ENCODE peak calls at places on chromosomes 11 and 22, in four cellular contexts. One of them, this sample, is unnamed.
A peak's percentile ranks its signal among the peaks of the same experiment; 100 is the strongest.

GRCh38 chr11:111960916-111961315 is 23.8 kb downstream of the DIXDC1 start:
- DNase-seq in GM12878: no peak
- DNase-seq in K562: no peak
- DNase-seq in HepG2: no peak
- DNase-seq in this sample: no peak

GRCh38 chr11:108902027-108902469 is 237.2 kb downstream of the DDX10 start:
- DNase-seq in GM12878: no peak
- DNase-seq in K562: no peak
- DNase-seq in HepG2: peak; percentile 10
- DNase-seq in this sample: peak; percentile 27

GRCh38 chr22:41818011-41818410 is 14.9 kb upstream of the SREBF2 start:
- DNase-seq in GM12878: no peak
- DNase-seq in K562: no peak
- DNase-seq in HepG2: no peak
- DNase-seq in this sample: no peak

GRCh38 chr11:20337526-20338154 is 25.9 kb upstream of the HTATIP2 start:
- DNase-seq in GM12878: no peak
- DNase-seq in K562: no peak
- DNase-seq in HepG2: peak; percentile 18
- DNase-seq in this sample: peak; percentile 38

GRCh38 chr11:105524286-105524685 is 85.6 kb upstream of the GRIA4 start:
- DNase-seq in GM12878: no peak
- DNase-seq in K562: no peak
- DNase-seq in HepG2: no peak
- DNase-seq in this sample: no peak

GRCh38 chr11:2742611-2743426 is 43.0 kb upstream of the KCNQ1OT1 start:
- DNase-seq in GM12878: no peak
- DNase-seq in K562: no peak
- DNase-seq in HepG2: no peak
- DNase-seq in this sample: no peak

GRCh38 chr11:129374993-129375721 is 491 bp upstream of the BARX2 start:
- DNase-seq in GM12878: no peak
- DNase-seq in K562: no peak
- DNase-seq in HepG2: no peak
- DNase-seq in this sample: peak; percentile 26

GRCh38 chr11:1085440-1086170 is 10.9 kb downstream of the MUC2 start:
- DNase-seq in GM12878: no peak
- DNase-seq in K562: no peak
- DNase-seq in HepG2: no peak
- DNase-seq in this sample: no peak

GRCh38 chr22:41856484-41856883 is 23.6 kb downstream of the SREBF2 start:
- DNase-seq in GM12878: no peak
- DNase-seq in K562: no peak
- DNase-seq in HepG2: no peak
- DNase-seq in this sample: no peak

GRCh38 chr22:45317551-45318167 is 7.9 kb downstream of the FAM118A start:
- DNase-seq in GM12878: no peak
- DNase-seq in K562: no peak
- DNase-seq in HepG2: no peak
- DNase-seq in this sample: no peak

GRCh38 chr22:23781533-23781932 is 5.2 kb upstream of the SMARCB1 start:
- DNase-seq in GM12878: no peak
- DNase-seq in K562: peak; percentile 37
- DNase-seq in HepG2: no peak
- DNase-seq in this sample: peak; percentile 37

GRCh38 chr11:99911116-99911515 is 776.0 kb upstream of the ARHGAP42 start:
- DNase-seq in GM12878: no peak
- DNase-seq in K562: no peak
- DNase-seq in HepG2: no peak
- DNase-seq in this sample: no peak

GRCh38 chr11:59667812-59668187 is 1.0 kb downstream of the PATL1 start:
- DNase-seq in GM12878: no peak
- DNase-seq in K562: no peak
- DNase-seq in HepG2: peak; percentile 3
- DNase-seq in this sample: no peak

GRCh38 chr22:21078916-21079315 is 33.2 kb downstream of the LRRC74B start:
- DNase-seq in GM12878: no peak
- DNase-seq in K562: peak; percentile 42
- DNase-seq in HepG2: no peak
- DNase-seq in this sample: no peak

GRCh38 chr11:15258433-15259350 is 144.0 kb downstream of the INSC start:
- DNase-seq in GM12878: no peak
- DNase-seq in K562: no peak
- DNase-seq in HepG2: peak; percentile 62
- DNase-seq in this sample: peak; percentile 62

GRCh38 chr11:3904228-3904627 is 48.8 kb downstream of the STIM1 start:
- DNase-seq in GM12878: no peak
- DNase-seq in K562: no peak
- DNase-seq in HepG2: no peak
- DNase-seq in this sample: no peak

GRCh38 chr22:27857441-27857840 is 55.9 kb upstream of the MN1 start:
- DNase-seq in GM12878: no peak
- DNase-seq in K562: no peak
- DNase-seq in HepG2: no peak
- DNase-seq in this sample: no peak
- TF ChIP-seq POLR2AphosphoS2 in GM12878: no peak
- TF ChIP-seq POLR2AphosphoS2 in K562: no peak
- TF ChIP-seq POLR2AphosphoS2 in HepG2: no peak
- TF ChIP-seq POLR2AphosphoS2 in this sample: no peak

DNA sequence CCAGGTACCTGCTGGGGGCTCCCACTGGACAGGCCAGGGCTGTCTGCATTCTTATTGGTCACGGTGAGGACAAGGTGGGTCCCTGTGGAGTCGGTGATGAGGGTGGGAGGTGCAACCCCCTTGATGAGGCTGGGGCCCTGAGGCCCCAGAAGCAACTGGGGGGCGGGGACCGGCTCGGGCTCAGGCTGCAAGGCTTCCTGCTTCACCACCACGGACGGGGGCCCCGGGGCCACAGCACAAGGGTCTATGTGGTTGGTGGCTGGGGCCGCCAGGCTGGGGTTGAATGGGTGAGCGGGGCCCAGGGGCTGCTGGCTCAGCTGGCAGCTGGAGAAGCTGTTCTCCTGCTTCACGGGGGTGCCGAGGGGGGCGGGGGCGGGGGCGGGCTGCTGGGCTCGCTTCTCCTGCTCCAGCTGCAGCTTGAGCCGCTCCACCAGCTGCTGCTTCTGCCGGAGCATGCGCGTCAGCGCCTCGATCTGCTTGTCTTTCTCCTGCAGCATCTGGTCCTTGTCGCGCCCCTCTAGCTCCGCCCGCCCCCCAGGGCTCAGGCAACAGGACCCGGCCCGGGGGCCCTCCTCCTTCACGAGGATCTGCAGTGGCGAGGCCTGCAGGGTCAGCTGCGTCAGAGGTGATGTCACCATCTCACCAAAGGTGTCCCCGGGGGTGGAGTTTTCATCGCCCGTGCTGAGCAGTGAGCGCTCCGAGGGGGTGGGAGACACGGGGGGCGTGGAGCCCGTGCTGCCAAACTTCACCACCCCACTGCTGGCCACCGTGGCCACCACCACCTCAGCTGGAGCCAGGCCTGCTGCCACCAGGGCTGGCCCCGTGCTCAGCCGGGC is 48.2 kb downstream of the SGSM3 start:
- DNase-seq in GM12878: no peak
- DNase-seq in K562: peak; percentile 19
- DNase-seq in HepG2: no peak
- DNase-seq in this sample: no peak
- TF ChIP-seq POLR2A in GM12878: no peak
- TF ChIP-seq POLR2A in K562: no peak
- TF ChIP-seq POLR2A in HepG2: no peak
- TF ChIP-seq POLR2A in this sample: no peak

DNA sequence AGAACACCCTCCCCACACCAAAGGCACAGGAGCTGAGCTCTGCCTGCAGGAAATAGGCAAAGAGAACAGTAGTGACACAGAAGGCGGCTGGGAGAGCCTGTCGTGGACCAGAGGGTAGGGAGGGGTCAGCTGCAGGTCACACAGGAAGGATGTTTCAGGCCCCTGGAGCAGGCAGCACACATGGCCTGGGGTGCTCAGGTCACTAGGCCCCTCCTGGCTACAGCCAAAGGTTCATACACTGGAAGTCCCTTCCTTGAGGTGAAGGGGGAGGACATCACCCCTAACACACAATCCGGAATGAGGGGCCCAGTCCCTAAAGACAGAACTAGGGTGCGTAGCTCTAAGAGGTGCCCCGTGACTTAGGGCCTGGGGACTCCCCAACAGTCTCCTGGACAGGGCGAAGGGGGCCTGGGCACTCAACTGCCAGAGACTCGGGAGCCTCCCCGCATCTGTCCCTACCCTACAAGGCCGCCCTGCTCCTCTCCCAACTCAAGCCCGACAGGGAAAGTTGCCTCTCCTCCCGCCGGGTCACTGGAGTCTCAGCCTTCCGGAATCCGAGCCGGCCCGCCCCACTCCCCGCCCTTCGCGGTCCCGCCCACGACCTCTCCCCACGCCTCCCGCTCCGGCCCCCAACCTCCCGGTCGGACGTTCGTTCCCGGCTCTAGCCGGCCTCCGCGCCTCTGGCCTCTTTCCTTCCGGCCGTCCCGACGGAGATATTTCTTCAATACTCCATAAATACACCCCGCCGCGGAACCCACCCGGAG is at the start of gene CYB5R2:
- DNase-seq in GM12878: no peak
- DNase-seq in K562: peak; percentile 69
- DNase-seq in HepG2: no peak
- DNase-seq in this sample: peak; percentile 38
- TF ChIP-seq REST in GM12878: no peak
- TF ChIP-seq REST in K562: no peak
- TF ChIP-seq REST in HepG2: no peak
- TF ChIP-seq REST in this sample: no peak

DNA sequence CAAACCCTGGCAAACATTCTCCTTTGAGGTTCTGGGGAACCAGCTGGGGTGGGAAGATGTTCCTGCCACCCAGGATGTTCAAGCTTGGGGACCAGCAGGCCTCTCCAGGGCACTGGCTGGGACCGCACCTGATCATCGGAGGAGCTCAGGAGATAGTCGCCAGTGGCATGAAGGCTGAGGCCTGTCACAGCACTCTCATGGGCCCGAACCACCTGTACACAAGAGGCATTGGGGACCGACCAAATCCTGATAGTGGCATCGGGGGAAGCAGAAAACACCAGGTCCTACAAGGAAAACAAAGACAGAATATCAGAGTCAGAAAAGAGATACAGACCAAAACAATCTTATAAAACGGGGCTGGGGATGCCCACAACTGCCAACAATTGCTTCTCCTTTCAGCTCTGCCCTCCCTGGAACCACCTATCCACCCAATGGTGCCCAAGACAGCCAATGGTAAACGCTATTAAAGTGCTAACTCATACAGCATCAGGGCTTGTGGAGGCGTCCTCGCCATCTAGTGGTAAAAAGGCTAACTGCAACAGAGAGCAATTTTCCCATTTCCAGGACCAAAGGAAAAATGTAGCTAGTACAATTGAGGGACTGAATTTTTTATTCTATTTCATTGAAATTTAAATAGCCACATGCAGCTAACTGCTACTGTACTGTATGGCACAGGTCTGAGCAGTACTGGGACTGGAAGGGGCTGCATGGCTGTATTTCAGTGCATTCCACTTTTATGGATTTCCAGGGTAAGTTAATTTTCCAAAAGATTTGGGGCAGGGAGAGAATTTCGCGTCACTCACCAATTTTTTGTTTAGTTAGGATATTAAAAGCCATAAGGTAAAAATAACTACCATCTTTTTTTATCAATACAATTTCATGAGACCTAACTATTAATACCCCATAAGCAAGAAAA is 7.1 kb downstream of the PRPF19 start:
- DNase-seq in GM12878: no peak
- DNase-seq in K562: peak; percentile 53
- DNase-seq in HepG2: peak; percentile 56
- DNase-seq in this sample: peak; percentile 76
- TF ChIP-seq POLR2AphosphoS2 in GM12878: no peak
- TF ChIP-seq POLR2AphosphoS2 in K562: no peak
- TF ChIP-seq POLR2AphosphoS2 in HepG2: no peak
- TF ChIP-seq POLR2AphosphoS2 in this sample: no peak

This sample was measured in A549.